ENCODE peak calls at places on chromosome 16, in five cellular contexts. O is HepG2, P is A549, F is GM12878, Y is K562. S is an unnamed sample. For H3K4me1, the result is how much of the 10 kb centered on the place peaks cover.

GRCh38 chr16:70553645-70554044 is 30.0 kb downstream of the SF3B3 start:
- DNase-seq in O (no peak), P (no peak), F (no peak), Y (no peak), S (no peak)

GRCh38 chr16:88014201-88014781 is 63.1 kb downstream of the BANP start:
- DNase-seq in O (peak), P (no peak), F (no peak), Y (no peak), S (no peak)

GRCh38 chr16:28212532-28212873 is 738 bp upstream of the XPO6 start:
- DNase-seq in O (no peak), P (no peak), F (no peak), Y (no peak), S (no peak)

GRCh38 chr16:29306953-29307597 is 99.4 kb downstream of the NPIPB11 start:
- DNase-seq in O (no peak), P (no peak), F (no peak), Y (no peak), S (no peak)

GRCh38 chr16:68776821-68777485 is 39.9 kb downstream of the CDH1 start:
- DNase-seq in O (no peak), P (no peak), F (peak), Y (no peak), S (no peak)

GRCh38 chr16:56263711-56264608 is 72.7 kb downstream of the GNAO1 start:
- DNase-seq in O (peak), P (no peak), F (no peak), Y (peak), S (no peak)

GRCh38 chr16:7615565-7615964 is 282.9 kb downstream of the RBFOX1 start:
- DNase-seq in O (no peak), P (no peak), F (no peak), Y (peak), S (no peak)

GRCh38 chr16:77745972-77746371 is 23.7 kb downstream of the NUDT7 start:
- DNase-seq in O (no peak), P (no peak), F (no peak), Y (no peak), S (no peak)

GRCh38 chr16:11325404-11326083 is 19.7 kb upstream of the RMI2 start:
- DNase-seq in O (no peak), P (no peak), F (peak), Y (no peak), S (no peak)

GRCh38 chr16:15055141-15056053 is 477 bp downstream of the NTAN1 start:
- DNase-seq in O (peak), P (peak), F (no peak), Y (peak), S (peak)

GRCh38 chr16:47858333-47859067 is 297.3 kb downstream of the ABCC12 start:
- DNase-seq in O (no peak), P (no peak), F (no peak), Y (no peak), S (no peak)

GRCh38 chr16:84481051-84481735 is 23.3 kb downstream of the MEAK7 start:
- DNase-seq in O (no peak), P (no peak), F (no peak), Y (no peak), S (no peak)

GRCh38 chr16:66359811-66360608 is 6.5 kb upstream of the CDH5 start:
- DNase-seq in O (no peak), P (no peak), F (no peak), Y (no peak), S (no peak)

GRCh38 chr16:67562526-67562917 is at the start of gene CTCF:
- DNase-seq in O (peak), P (peak), F (no peak), Y (peak), S (peak)

GRCh38 chr16:87671715-87672270 is 69.5 kb downstream of the JPH3 start:
- DNase-seq in O (no peak), P (no peak), F (no peak), Y (no peak), S (no peak)

GRCh38 chr16:24580665-24581064 is 41.3 kb downstream of the RBBP6 start:
- DNase-seq in O (no peak), P (peak), F (no peak), Y (no peak), S (no peak)

GRCh38 chr16:69171325-69172095 is 15.5 kb upstream of the SNTB2 start:
- DNase-seq in O (no peak), P (no peak), F (no peak), Y (no peak), S (peak)

GRCh38 chr16:8619671-8620370 is 1.7 kb upstream of the METTL22 start:
- DNase-seq in O (no peak), P (no peak), F (no peak), Y (no peak), S (no peak)

GRCh38 chr16:69924777-69925191 is 26.4 kb upstream of the CLEC18A start:
- DNase-seq in O (peak), P (no peak), F (no peak), Y (no peak), S (peak)

GRCh38 chr16:82033683-82034300 is 1.3 kb upstream of the HSD17B2 start:
- DNase-seq in O (no peak), P (no peak), F (no peak), Y (no peak), S (no peak)

GRCh38 chr16:88306860-88307545 is 75.8 kb upstream of the ZNF469 start:
- DNase-seq in O (peak), P (no peak), F (no peak), Y (no peak), S (no peak)

GRCh38 chr16:3022697-3023414 is 886 bp downstream of the HCFC1R1 start:
- DNase-seq in O (no peak), P (no peak), F (no peak), Y (peak), S (no peak)

GRCh38 chr16:3022208-3022696 is 1.5 kb downstream of the HCFC1R1 start:
- DNase-seq in O (peak), P (peak), F (no peak), Y (peak), S (peak)

GRCh38 chr16:3020604-3021448 is 658 bp downstream of the TNFRSF12A start:
- DNase-seq in O (peak), P (peak), F (no peak), Y (peak), S (peak)

GRCh38 chr16:3020247-3020603 is at the start of gene TNFRSF12A:
- DNase-seq in O (peak), P (peak), F (no peak), Y (peak), S (peak)

GRCh38 chr16:3021449-3022207 is 1.5 kb downstream of the TNFRSF12A start:
- DNase-seq in O (peak), P (peak), F (no peak), Y (peak), S (peak)
- H3K4me1 ChIP-seq in O (half or more), P (under half), F (under half), Y (under half), S (under half)

DNA sequence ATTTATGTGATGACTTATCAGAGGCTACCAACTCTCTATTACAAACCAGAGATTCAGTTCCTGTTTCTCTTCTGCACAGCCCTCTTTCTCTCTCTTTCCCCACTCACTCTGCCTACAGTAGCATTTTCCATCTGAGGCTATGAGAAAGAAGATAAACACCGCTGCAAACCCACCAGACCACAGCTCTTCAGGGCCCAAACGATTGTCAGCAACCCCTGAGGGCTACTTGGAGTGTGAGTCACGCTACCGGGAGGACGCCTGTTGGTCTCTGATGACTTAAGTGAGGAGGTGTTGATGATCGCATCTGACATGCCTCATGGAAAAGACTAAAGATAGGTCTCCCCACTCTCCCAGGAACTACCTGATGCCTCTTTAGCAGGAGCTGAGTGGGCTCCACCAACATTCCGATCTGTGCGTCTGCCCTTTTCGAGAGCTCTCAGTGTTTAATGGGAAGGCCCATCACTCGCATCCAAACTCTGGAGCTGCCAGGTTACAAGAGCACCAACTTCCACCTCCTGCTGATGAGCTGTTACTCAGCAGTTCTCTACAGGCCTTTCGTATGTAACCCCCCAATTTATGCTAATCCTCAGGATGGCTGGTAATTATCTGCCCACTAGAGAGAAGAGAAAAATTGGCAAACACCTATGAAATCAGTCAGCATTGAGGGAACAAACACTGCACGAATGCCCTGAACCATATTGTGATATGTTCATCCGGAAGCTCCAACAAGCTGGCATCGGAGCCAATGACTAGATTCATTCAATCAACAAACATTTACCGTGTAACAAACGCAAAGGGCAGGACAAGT is 9.2 kb downstream of the GRIN2A start:
- DNase-seq in O (no peak), P (no peak), F (peak), Y (peak), S (peak)
- TF ChIP-seq JUNB in O (no peak), P (no peak), F (no peak), Y (no peak), S (no peak)

GRCh38 chr16:85991425-85991824 is 92.5 kb downstream of the IRF8 start:
- DNase-seq in O (no peak), P (no peak), F (no peak), Y (no peak), S (no peak)

GRCh38 chr16:85989376-85989775 is 90.4 kb downstream of the IRF8 start:
- DNase-seq in O (no peak), P (no peak), F (no peak), Y (no peak), S (no peak)

GRCh38 chr16:85990861-85991301 is 91.9 kb downstream of the IRF8 start:
- DNase-seq in O (no peak), P (no peak), F (peak), Y (no peak), S (no peak)

GRCh38 chr16:85988723-85989313 is 89.9 kb downstream of the IRF8 start:
- DNase-seq in O (no peak), P (no peak), F (peak), Y (no peak), S (no peak)

DNA sequence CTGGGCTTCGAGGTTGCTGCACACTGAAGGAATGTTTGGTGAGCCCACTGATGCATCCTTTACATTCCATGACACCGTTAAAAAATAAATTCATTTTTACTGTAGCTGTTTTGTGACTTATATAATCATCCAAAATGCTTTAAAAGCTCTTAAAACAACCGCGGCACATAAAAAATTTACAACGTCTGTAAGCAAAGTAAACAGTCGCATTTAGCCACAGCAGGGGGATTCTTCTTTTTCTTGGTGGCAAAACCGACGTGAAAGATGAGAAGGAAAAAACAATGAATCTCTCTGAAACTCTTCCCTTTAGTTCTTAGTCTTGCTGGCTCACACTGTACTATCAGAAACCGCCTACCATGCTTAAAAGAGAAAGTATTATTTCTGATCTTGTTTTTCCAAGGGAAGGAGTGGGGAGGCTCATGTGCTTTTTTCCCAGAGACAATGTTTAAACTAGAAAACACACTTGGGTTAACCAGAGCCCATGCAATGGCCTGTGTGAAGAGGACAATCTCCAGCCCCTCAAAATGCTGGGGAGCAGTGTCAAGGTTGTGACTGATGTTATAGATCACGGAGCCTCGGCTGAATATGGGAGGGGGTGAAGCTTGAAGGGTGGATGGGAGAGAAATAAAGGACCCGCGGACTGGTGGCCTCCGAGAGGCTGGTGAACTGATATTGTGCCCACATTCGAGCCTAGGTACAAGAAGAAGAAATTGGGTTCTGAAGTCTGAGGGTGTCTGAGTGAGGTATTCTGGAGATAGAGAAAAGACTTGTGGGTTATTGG is 91.1 kb downstream of the IRF8 start:
- DNase-seq in O (no peak), P (no peak), F (no peak), Y (no peak), S (no peak)
- H3K4me1 ChIP-seq in O (under half), P (under half), F (half or more), Y (under half), S (under half)

DNA sequence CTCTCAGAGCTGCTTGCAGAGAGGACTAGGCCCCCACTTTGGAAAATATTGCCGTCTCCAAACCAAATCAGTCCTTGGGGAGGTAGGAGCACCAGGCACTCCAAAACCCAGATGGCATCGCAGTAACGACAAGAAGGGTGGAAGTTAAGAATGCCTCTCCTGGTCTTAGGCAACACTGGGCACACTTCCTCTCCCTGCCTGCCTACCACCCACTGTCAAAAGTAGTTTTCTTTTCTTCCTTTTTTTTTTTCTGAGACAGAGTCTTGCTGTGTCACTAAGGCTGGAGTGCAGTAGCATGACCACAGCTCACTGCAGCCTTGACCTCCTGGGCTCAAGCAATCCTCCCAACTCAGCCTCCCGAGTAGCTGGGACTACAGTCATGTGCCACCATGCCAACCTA is 47.2 kb downstream of the SRL start:
- DNase-seq in O (no peak), P (no peak), F (no peak), Y (no peak), S (no peak)
- TF ChIP-seq JUNB in O (no peak), P (no peak), F (no peak), Y (no peak), S (no peak)

GRCh38 chr16:50992366-50993032 is 158.6 kb downstream of the SALL1 start:
- DNase-seq in O (no peak), P (no peak), F (no peak), Y (no peak), S (no peak)

GRCh38 chr16:50998411-50998810 is 152.7 kb downstream of the SALL1 start:
- DNase-seq in O (no peak), P (no peak), F (no peak), Y (no peak), S (no peak)

GRCh38 chr16:50996166-50996565 is 154.9 kb downstream of the SALL1 start:
- DNase-seq in O (no peak), P (no peak), F (no peak), Y (no peak), S (no peak)

GRCh38 chr16:50997679-50998078 is 153.4 kb downstream of the SALL1 start:
- DNase-seq in O (no peak), P (no peak), F (no peak), Y (no peak), S (no peak)

DNA sequence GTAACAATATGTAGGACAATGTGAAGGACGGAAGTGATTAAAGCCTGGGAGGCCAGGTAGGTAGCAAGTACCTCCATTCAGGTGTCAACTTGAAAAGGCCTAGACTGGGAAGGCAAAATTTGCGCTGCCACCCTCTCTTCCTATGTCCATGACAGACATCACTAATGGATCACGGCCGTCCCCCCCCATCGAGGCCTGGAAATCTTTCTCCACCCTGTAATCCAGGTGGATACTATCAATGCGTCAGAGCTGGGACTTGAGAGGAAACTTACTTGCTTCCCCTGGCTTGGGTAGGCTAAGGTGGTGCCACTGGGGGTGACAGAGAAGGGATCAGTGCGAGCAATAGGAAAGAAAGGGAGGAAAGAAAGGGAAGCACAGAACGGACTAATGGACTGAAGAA is 156.1 kb downstream of the SALL1 start:
- DNase-seq in O (no peak), P (no peak), F (no peak), Y (no peak), S (no peak)
- H3K4me1 ChIP-seq in O (under half), P (under half), F (under half), Y (under half), S (under half)

GRCh38 chr16:13036600-13036999 is 135.2 kb downstream of the SHISA9 start:
- DNase-seq in O (peak), P (peak), F (no peak), Y (peak), S (peak)
- TF ChIP-seq JUNB in O (peak), P (no peak), F (no peak), Y (no peak), S (no peak)